ENCODE peak calls at places on chromosomes 12 and 14, in five cellular contexts. V, D, O, R and W are unnamed samples.
A peak's percentile ranks its signal among the peaks of the same experiment; 100 is the strongest.

GRCh38 chr12:131808744-131809371 is 19.3 kb upstream of the MMP17 start:
- DNase-seq in D (peak; percentile 52), V (no peak), R (no peak), O (no peak), W (peak; percentile 39)

GRCh38 chr14:68476965-68477455 is 315.9 kb downstream of the ZFP36L1 start:
- DNase-seq in O (no peak), D (no peak), V (no peak), R (no peak), W (no peak)

GRCh38 chr12:46049665-46050064 is 59.3 kb upstream of the SCAF11 start:
- DNase-seq in R (no peak), V (no peak), O (no peak), D (no peak), W (no peak)

GRCh38 chr12:15928345-15928744 is 17.2 kb downstream of the DERA start:
- DNase-seq in D (no peak), R (no peak), V (peak; percentile 90), O (no peak), W (no peak)

GRCh38 chr14:66228267-66228970 is 257.8 kb upstream of the CCDC196 start:
- DNase-seq in V (peak; percentile 14), O (no peak), D (no peak), R (no peak), W (no peak)

GRCh38 chr12:121980211-121980891 is 41.3 kb upstream of the BCL7A start:
- DNase-seq in O (no peak), V (no peak), R (no peak), D (no peak), W (peak; percentile 71)

GRCh38 chr14:24426912-24427536 is 2.4 kb downstream of the CBLN3 start:
- DNase-seq in V (no peak), D (no peak), R (no peak), O (no peak), W (no peak)

GRCh38 chr14:103382375-103382774 is 2.8 kb upstream of the MARK3 start:
- DNase-seq in V (peak; percentile 48), O (no peak), D (no peak), R (no peak), W (no peak)

GRCh38 chr14:103140316-103141109 is 17.3 kb downstream of the TNFAIP2 start:
- DNase-seq in D (no peak), R (no peak), O (peak; percentile 33), V (peak; percentile 32), W (no peak)

GRCh38 chr14:27390130-27390529 is 792.3 kb upstream of the NOVA1 start:
- DNase-seq in R (no peak), V (no peak), D (no peak), O (no peak), W (no peak)

GRCh38 chr12:560666-561065 is 100.9 kb downstream of the B4GALNT3 start:
- DNase-seq in D (no peak), O (peak; percentile 46), R (no peak), V (no peak), W (no peak)

GRCh38 chr12:46562625-46563228 is 190.2 kb upstream of the SLC38A2 start:
- DNase-seq in O (no peak), V (peak; percentile 94), D (no peak), R (no peak), W (no peak)

GRCh38 chr12:132524405-132524804 is 34.5 kb downstream of the FBRSL1 start:
- DNase-seq in R (peak; percentile 20), V (peak; percentile 50), O (no peak), D (no peak), W (no peak)

GRCh38 chr14:89660183-89660582 is 243.2 kb upstream of the FOXN3 start:
- DNase-seq in O (no peak), V (no peak), D (peak; percentile 22), R (no peak), W (no peak)

GRCh38 chr14:36424478-36425102 is 95.4 kb downstream of the NKX2-1 start:
- DNase-seq in V (no peak), D (no peak), O (peak; percentile 99), R (no peak), W (no peak)

GRCh38 chr14:103195828-103196615 is 72.8 kb downstream of the TNFAIP2 start:
- DNase-seq in O (no peak), R (no peak), D (no peak), V (no peak), W (no peak)

GRCh38 chr12:26524862-26525465 is 308.0 kb downstream of the ITPR2 start:
- DNase-seq in D (no peak), O (no peak), R (no peak), V (peak; percentile 7), W (peak; percentile 18)

GRCh38 chr12:29572938-29573337 is 75.5 kb upstream of the OVCH1 start:
- DNase-seq in O (no peak), V (no peak), D (no peak), R (no peak), W (no peak)

GRCh38 chr12:20549115-20549719 is 145.9 kb upstream of the SLCO1C1 start:
- DNase-seq in O (peak; percentile 1), R (no peak), V (peak; percentile 40), D (no peak), W (no peak)

GRCh38 chr14:71714225-71714624 is 218.0 kb upstream of the RGS6 start:
- DNase-seq in O (no peak), R (no peak), D (no peak), V (peak; percentile 76), W (no peak)

GRCh38 chr12:43349863-43350262 is 202.1 kb downstream of the ADAMTS20 start:
- DNase-seq in D (no peak), R (no peak), V (no peak), O (no peak), W (no peak)

GRCh38 chr14:87082917-87083316 is 910.1 kb downstream of the GALC start:
- DNase-seq in D (no peak), V (no peak), R (no peak), O (no peak), W (no peak)

GRCh38 chr14:102922490-102923200 is at the start of gene AMN:
- DNase-seq in R (no peak), V (no peak), D (no peak), O (no peak), W (no peak)

GRCh38 chr14:59634617-59635016 is 58.0 kb upstream of the CCDC175 start:
- DNase-seq in R (no peak), V (no peak), D (no peak), O (no peak), W (no peak)

GRCh38 chr12:111747333-111747732 is 19.4 kb upstream of the ALDH2 start:
- DNase-seq in R (no peak), O (no peak), V (no peak), D (no peak), W (no peak)

GRCh38 chr12:132314516-132315233 is 14.7 kb downstream of the GALNT9 start:
- DNase-seq in R (no peak), V (no peak), D (peak; percentile 2), O (no peak), W (no peak)

GRCh38 chr12:52691076-52691764 is 11.0 kb upstream of the KRT1 start:
- DNase-seq in D (peak; percentile 27), V (no peak), R (no peak), O (no peak), W (peak; percentile 1)

GRCh38 chr12:43057561-43057960 is 468.0 kb upstream of the PRICKLE1 start:
- DNase-seq in O (no peak), D (no peak), R (no peak), V (peak; percentile 13), W (no peak)

GRCh38 chr14:22671622-22672021 is 27.5 kb upstream of the OR6J1 start:
- DNase-seq in V (peak; percentile 76), D (no peak), O (no peak), R (no peak), W (no peak)

GRCh38 chr12:58757422-58757821 is 162.9 kb downstream of the LRIG3 start:
- DNase-seq in R (no peak), O (no peak), V (peak; percentile 86), D (no peak), W (no peak)

GRCh38 chr14:78902010-78902623 is 731.9 kb downstream of the NRXN3 start:
- DNase-seq in D (peak; percentile 21), V (peak; percentile 14), O (peak; percentile 58), R (peak; percentile 24), W (no peak)

GRCh38 chr12:76010732-76011458 is 20.7 kb downstream of the PHLDA1 start:
- DNase-seq in O (no peak), R (no peak), D (no peak), V (peak; percentile 69), W (no peak)

GRCh38 chr12:66269757-66270383 is 32.4 kb upstream of the HELB start:
- DNase-seq in O (peak; percentile 32), R (no peak), D (no peak), V (peak; percentile 40), W (peak; percentile 7)

GRCh38 chr14:100341301-100342031 is 18.3 kb downstream of the SLC25A47 start:
- DNase-seq in O (no peak), V (peak; percentile 70), D (peak; percentile 49), R (peak; percentile 70), W (peak; percentile 49)